ENCODE peak calls at places on chromosomes 1 and 21, in seven cellular contexts. E is GM12865, C is MM.1S, Q is mammary epithelial cell, M is HepG2, V is esophagus squamous epithelium, F is spleen. D is an unnamed sample.

GRCh38 chr1:25146382-25146855 is 85.9 kb downstream of the SYF2 start:
- DNase-seq in E (no peak), C (no peak), Q (no peak), M (no peak), V (no peak), F (no peak), D (no peak)

GRCh38 chr21:17231124-17231523 is 281.7 kb upstream of the CXADR start:
- DNase-seq in E (no peak), C (no peak), Q (no peak), M (peak), V (no peak), F (no peak), D (no peak)

GRCh38 chr1:244965182-244965581 is 100.8 kb upstream of the HNRNPU start:
- DNase-seq in E (no peak), C (no peak), Q (no peak), M (no peak), V (no peak), F (no peak), D (no peak)

GRCh38 chr1:219090618-219091017 is 83.1 kb upstream of the LYPLAL1 start:
- DNase-seq in E (peak), C (peak), Q (no peak), M (no peak), V (no peak), F (no peak), D (no peak)

GRCh38 chr1:180881806-180882509 is 30.7 kb upstream of the KIAA1614 start:
- DNase-seq in E (peak), C (peak), Q (peak), M (peak), V (no peak), F (no peak), D (no peak)

GRCh38 chr1:159827102-159827490 is 423 bp downstream of the SLAMF8 start:
- DNase-seq in E (no peak), C (no peak), Q (no peak), M (no peak), V (no peak), F (no peak), D (no peak)

GRCh38 chr1:77797991-77798390 is 18.5 kb downstream of the MIGA1 start:
- DNase-seq in E (no peak), C (no peak), Q (no peak), M (no peak), V (no peak), F (no peak), D (no peak)

GRCh38 chr1:111621050-111621449 is 1.5 kb downstream of the RAP1A start:
- DNase-seq in E (peak), C (no peak), Q (no peak), M (no peak), V (no peak), F (no peak), D (no peak)

GRCh38 chr21:41706263-41706639 is 60.6 kb downstream of the RIPK4 start:
- DNase-seq in E (no peak), C (no peak), Q (no peak), M (no peak), V (no peak), F (no peak), D (no peak)

GRCh38 chr1:226688056-226688748 is 50.9 kb downstream of the ITPKB start:
- DNase-seq in E (no peak), C (no peak), Q (no peak), M (no peak), V (no peak), F (peak), D (no peak)

GRCh38 chr1:25712299-25712970 is 87.6 kb upstream of the SELENON start:
- DNase-seq in E (no peak), C (no peak), Q (no peak), M (no peak), V (no peak), F (no peak), D (no peak)

GRCh38 chr1:100415217-100415778 is 63.0 kb downstream of the CDC14A start:
- DNase-seq in E (no peak), C (no peak), Q (peak), M (no peak), V (no peak), F (no peak), D (peak)

GRCh38 chr1:115649964-115650363 is 8.2 kb downstream of the VANGL1 start:
- DNase-seq in E (no peak), C (no peak), Q (no peak), M (no peak), V (no peak), F (no peak), D (no peak)

GRCh38 chr1:245609354-245609753 is 454.6 kb downstream of the KIF26B start:
- DNase-seq in E (no peak), C (no peak), Q (no peak), M (no peak), V (no peak), F (no peak), D (peak)

GRCh38 chr21:42156690-42157605 is 62.0 kb upstream of the ABCG1 start:
- DNase-seq in E (no peak), C (no peak), Q (no peak), M (no peak), V (no peak), F (no peak), D (peak)

GRCh38 chr1:97489834-97490233 is 431.0 kb downstream of the DPYD start:
- DNase-seq in E (no peak), C (no peak), Q (peak), M (peak), V (no peak), F (no peak), D (no peak)

GRCh38 chr1:53048345-53048737 is 13.7 kb upstream of the PODN start:
- DNase-seq in E (no peak), C (no peak), Q (no peak), M (no peak), V (no peak), F (no peak), D (no peak)

GRCh38 chr1:37846634-37847339 is 12.6 kb downstream of the MTF1 start:
- DNase-seq in E (peak), C (no peak), Q (no peak), M (no peak), V (no peak), F (no peak), D (no peak)

GRCh38 chr1:107246775-107247345 is 106.0 kb downstream of the NTNG1 start:
- DNase-seq in E (peak), C (no peak), Q (no peak), M (no peak), V (no peak), F (no peak), D (no peak)

GRCh38 chr1:152252157-152252556 is 28.2 kb upstream of the HRNR start:
- DNase-seq in E (no peak), C (no peak), Q (peak), M (no peak), V (no peak), F (no peak), D (no peak)

GRCh38 chr1:75035536-75035935 is 98.7 kb upstream of the LHX8 start:
- DNase-seq in E (no peak), C (no peak), Q (peak), M (no peak), V (no peak), F (no peak), D (no peak)

GRCh38 chr1:185534806-185535205 is 199.4 kb upstream of the HMCN1 start:
- DNase-seq in E (no peak), C (no peak), Q (no peak), M (no peak), V (no peak), F (no peak), D (peak)

GRCh38 chr1:89733748-89734147 is 87.1 kb upstream of the LRRC8D start:
- DNase-seq in E (no peak), C (no peak), Q (no peak), M (no peak), V (no peak), F (no peak), D (no peak)

GRCh38 chr1:231517076-231517475 is 11.4 kb upstream of the TSNAX start:
- DNase-seq in E (no peak), C (no peak), Q (peak), M (no peak), V (no peak), F (no peak), D (no peak)

GRCh38 chr21:42031816-42032215 is 21.7 kb upstream of the ZBTB21 start:
- DNase-seq in E (peak), C (peak), Q (peak), M (no peak), V (no peak), F (peak), D (no peak)

GRCh38 chr1:203471841-203472240 is 3.8 kb upstream of the PRELP start:
- DNase-seq in E (no peak), C (no peak), Q (no peak), M (no peak), V (no peak), F (no peak), D (no peak)

GRCh38 chr1:21293537-21294265 is 3.4 kb upstream of the ECE1 start:
- DNase-seq in E (peak), C (peak), Q (no peak), M (no peak), V (no peak), F (peak), D (no peak)

GRCh38 chr1:216601427-216601751 is 121.8 kb downstream of the ESRRG start:
- DNase-seq in E (no peak), C (no peak), Q (no peak), M (no peak), V (no peak), F (no peak), D (no peak)
- H3K4me3 ChIP-seq in E (peak), C (peak), Q (peak), M (peak), V (peak), F (peak), D (peak)

DNA sequence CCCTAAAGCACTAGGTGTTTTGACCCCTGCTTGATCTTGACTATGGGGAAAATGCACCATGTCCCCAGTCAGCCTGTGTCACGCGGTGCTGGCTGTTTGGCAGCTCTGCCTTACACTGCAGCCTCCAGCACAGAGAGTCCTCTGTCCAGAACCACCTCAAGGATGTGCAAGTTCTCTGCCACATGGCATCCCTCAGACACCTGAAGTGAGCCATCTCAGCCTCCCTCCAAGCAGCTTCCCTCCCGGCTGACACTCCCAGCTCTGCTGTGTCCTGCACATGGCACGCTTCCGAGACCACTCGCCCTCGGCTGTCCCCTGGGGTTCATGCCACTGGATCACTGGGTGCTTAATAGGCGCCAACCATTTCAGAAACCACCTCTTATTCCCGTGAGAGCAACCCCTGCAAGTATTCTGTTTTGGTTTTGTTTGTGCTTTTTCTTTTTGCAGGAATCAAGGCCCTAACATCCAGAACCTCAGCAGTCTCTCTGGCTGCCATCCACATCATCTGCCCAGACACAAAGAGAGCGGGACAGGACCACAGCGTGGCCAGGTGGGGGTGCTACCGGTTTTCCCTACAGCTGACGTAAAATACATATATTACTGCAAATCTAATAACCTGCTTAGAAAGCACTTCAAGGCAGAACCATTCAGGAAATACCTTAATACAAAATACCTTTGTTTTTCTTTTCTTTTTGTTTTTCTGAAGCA is 45.7 kb downstream of the CAPZB start:
- DNase-seq in E (peak), C (no peak), Q (no peak), M (no peak), V (no peak), F (no peak), D (no peak)
- TF ChIP-seq CTCF in E (peak), C (no peak), Q (no peak), M (no peak), V (no peak), F (no peak), D (no peak)

GRCh38 chr1:213820362-213821149 is 167.2 kb upstream of the PROX1 start:
- DNase-seq in E (no peak), C (no peak), Q (no peak), M (peak), V (no peak), F (no peak), D (no peak)

GRCh38 chr1:213821943-213822334 is 165.8 kb upstream of the PROX1 start:
- DNase-seq in E (no peak), C (no peak), Q (no peak), M (peak), V (no peak), F (no peak), D (no peak)

DNA sequence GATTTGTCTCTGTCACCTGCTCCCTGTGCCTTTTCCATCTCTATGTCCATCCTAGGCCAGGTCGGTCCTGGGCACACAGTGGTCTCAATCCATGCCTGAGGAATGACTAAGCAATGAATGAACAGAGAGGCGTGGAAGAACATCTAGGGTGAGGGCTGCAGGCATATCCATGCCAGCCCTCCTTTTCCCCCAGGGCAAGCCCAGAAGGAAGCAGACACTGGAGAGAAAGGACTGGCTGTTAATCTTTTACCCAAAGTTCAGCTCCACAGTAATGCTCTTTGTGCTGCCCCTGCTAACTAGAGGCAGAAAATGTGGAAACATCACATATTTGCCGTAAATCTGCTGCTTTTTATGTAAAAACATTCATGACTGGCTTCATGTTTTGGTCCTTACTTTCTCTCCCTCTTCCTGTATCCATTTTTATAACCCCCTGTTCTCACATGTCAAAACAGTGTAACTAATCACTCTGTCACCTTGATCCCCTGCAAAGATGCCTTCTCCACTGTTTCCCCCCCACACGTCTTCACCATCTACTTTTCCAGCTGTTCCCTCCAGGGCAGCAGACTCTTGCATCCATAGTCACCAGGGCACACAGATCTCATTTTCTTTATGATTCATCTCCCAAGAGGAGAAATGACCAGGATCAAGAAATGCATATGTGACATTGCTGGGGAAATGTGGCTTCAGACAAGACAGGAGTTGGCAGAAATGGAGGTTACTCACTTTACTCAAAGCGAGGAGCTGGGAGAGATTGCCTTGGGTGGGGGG is 166.4 kb upstream of the PROX1 start:
- DNase-seq in E (no peak), C (no peak), Q (no peak), M (peak), V (no peak), F (no peak), D (no peak)
- H3K4me3 ChIP-seq in E (no peak), C (no peak), Q (no peak), M (peak), V (no peak), F (no peak), D (no peak)

GRCh38 chr1:2801535-2802291 is at the start of gene TTC34:
- DNase-seq in E (peak), C (no peak), Q (no peak), M (peak), V (no peak), F (peak), D (no peak)
- TF ChIP-seq CTCF in E (peak), C (peak), Q (no peak), M (peak), V (no peak), F (no peak), D (peak)

DNA sequence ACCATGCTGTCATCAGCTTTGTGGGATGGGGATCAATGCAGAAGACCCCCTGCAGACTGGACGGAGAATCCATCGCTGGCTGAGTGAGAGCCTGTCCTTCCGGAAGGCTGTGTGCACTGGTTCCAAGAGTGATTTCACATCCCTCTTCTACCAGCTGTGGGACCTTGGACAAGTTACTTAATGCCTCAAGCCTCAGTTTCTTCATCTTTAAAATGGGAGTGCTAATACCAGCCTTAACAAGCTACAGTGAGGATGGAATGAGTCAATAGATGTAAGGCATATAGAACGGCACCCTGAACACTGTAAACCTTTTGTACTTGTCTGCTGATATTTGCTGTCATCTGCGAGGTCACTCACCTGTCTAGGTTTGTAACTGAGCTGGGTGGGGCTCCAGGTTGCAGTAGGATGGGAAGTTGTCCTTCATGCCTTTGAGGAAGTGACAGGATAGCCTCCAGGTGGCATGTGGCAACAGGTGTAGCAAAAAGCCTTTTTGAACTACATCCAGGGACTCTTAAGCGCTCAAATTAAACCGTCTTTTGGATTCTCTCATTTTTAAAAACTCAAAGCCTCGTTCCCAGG is 27.5 kb downstream of the TMEM51 start:
- DNase-seq in E (no peak), C (no peak), Q (no peak), M (no peak), V (no peak), F (no peak), D (no peak)
- H3K4me3 ChIP-seq in E (no peak), C (no peak), Q (no peak), M (no peak), V (no peak), F (no peak), D (no peak)

DNA sequence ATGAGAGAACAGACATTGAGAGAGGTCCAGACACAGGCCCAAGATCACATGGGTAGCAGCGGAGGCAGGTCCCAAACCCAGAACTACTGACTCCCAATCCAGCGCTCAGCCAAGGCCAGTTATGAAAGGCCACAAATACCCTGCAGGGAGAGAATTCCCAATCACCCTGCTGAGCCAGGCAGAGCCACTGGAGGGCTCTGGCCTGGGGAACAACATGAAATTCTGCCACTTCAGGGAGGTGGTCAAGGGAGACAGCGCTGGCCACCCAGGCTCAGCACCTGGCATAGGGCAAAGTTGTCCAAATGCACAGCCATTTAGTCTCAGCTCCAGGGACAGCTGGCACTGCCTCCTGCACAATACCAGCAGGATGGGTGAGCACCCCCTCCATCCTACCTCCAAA is 27.5 kb downstream of the SLC9A1 start:
- DNase-seq in E (no peak), C (no peak), Q (no peak), M (no peak), V (no peak), F (no peak), D (no peak)
- TF ChIP-seq CTCF in E (no peak), C (no peak), Q (no peak), M (peak), V (no peak), F (no peak), D (no peak)

DNA sequence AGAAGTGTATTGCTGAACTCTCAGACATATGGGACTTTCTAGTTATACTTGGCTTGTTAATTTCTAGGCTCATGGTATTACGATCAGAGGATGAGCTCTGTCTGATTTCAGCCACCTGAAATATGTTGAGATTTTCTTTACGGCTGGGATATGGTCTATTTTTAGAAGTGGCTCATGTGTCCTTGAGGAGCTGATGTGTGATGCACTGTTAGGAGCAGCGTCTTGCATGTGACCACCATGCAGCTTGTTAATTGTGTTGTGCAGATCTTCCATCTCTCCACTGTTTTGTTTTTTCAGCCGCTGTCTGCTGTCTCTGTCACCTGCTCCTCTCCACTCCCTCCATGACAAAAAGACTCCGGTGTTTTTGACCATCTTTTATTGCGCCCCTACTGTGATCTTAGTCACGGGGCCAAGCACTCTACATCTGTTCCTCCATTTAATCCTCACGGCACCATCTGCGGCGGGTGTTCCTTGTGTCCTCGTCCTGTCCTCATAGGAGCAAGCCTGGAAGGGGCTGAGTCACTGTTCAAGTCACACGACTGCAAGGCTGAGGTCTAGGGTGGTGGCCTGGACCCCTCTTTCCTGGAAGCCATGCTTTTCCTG is 51.8 kb downstream of the ADARB1 start:
- DNase-seq in E (no peak), C (no peak), Q (no peak), M (no peak), V (no peak), F (no peak), D (no peak)
- H3K4me3 ChIP-seq in E (no peak), C (no peak), Q (no peak), M (no peak), V (no peak), F (no peak), D (no peak)